ENCODE peak calls at places on chromosomes 5 and 9, in seven cellular contexts. S, N, O, L, A, Z and Y are unnamed samples.

GRCh38 chr5:82100303-82101077 is 128.7 kb downstream of the ATG10 start:
- DNase-seq in S (no peak), N (no peak), O (no peak), L (no peak), A (no peak), Z (no peak), Y (no peak)

GRCh38 chr5:154477382-154478223 is 424 bp downstream of the HAND1 start:
- DNase-seq in S (no peak), N (peak; percentile 77), O (no peak), L (no peak), A (no peak), Z (no peak), Y (no peak)

GRCh38 chr9:94139672-94140417 is 55.6 kb downstream of the PTPDC1 start:
- DNase-seq in S (peak; percentile 82), N (no peak), O (peak; percentile 88), L (peak; percentile 74), A (peak; percentile 52), Z (peak; percentile 94), Y (peak; percentile 93)

GRCh38 chr9:98365227-98365669 is 109.8 kb upstream of the TBC1D2 start:
- DNase-seq in S (no peak), N (peak; percentile 25), O (no peak), L (no peak), A (no peak), Z (no peak), Y (no peak)

GRCh38 chr5:79503794-79504495 is 10.0 kb downstream of the HOMER1 start:
- DNase-seq in S (no peak), N (no peak), O (no peak), L (no peak), A (no peak), Z (no peak), Y (no peak)

GRCh38 chr5:136350339-136350738 is 15.0 kb downstream of the TRPC7 start:
- DNase-seq in S (no peak), N (no peak), O (no peak), L (no peak), A (no peak), Z (no peak), Y (no peak)

GRCh38 chr9:12846035-12846434 is 71.2 kb downstream of the LURAP1L start:
- DNase-seq in S (no peak), N (no peak), O (no peak), L (no peak), A (no peak), Z (no peak), Y (no peak)

GRCh38 chr5:111198281-111198948 is 25.8 kb upstream of the CAMK4 start:
- DNase-seq in S (no peak), N (no peak), O (no peak), L (no peak), A (no peak), Z (no peak), Y (no peak)

GRCh38 chr5:82225525-82226172 is 52.5 kb downstream of the RPS23 start:
- DNase-seq in S (peak; percentile 56), N (peak; percentile 72), O (peak; percentile 47), L (peak; percentile 17), A (peak; percentile 49), Z (peak; percentile 35), Y (peak; percentile 63)

GRCh38 chr5:40150896-40151295 is 528.8 kb upstream of the PTGER4 start:
- DNase-seq in S (no peak), N (no peak), O (no peak), L (no peak), A (no peak), Z (no peak), Y (no peak)

GRCh38 chr5:68074048-68074632 is 141.4 kb upstream of the PIK3R1 start:
- DNase-seq in S (peak; percentile 58), N (no peak), O (no peak), L (no peak), A (no peak), Z (no peak), Y (no peak)

GRCh38 chr9:35423499-35423898 is 66.4 kb upstream of the RUSC2 start:
- DNase-seq in S (no peak), N (no peak), O (no peak), L (no peak), A (no peak), Z (no peak), Y (no peak)

DNA sequence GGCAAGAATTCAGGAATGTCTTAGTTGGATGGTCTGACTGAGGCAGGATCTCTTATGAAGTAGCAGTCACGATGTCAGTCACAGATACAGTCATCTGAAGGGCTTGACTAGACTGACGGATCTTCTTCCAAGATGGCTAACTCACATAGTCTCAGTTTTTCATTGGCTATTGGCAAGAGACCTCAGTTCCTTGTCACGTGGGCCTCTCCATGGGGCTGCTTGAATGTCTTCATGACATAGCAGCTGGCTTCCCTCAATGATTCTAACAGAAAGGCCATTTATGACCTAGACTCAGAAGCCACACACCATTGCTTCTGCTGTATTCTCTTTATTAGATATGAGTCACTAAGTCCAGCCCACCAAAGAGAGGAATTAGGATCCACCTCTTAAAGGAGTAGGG is 4.7 kb downstream of the APC start:
- DNase-seq in S (no peak), N (no peak), O (no peak), L (no peak), A (no peak), Z (no peak), Y (no peak)
- TF ChIP-seq CTCF in S (no peak), N (no peak), O (no peak), L (no peak), A (no peak), Z (no peak), Y (no peak)

GRCh38 chr9:81596671-81597426 is 92.5 kb downstream of the TLE1 start:
- DNase-seq in S (no peak), N (no peak), O (no peak), L (no peak), A (no peak), Z (no peak), Y (no peak)

GRCh38 chr9:81592890-81593271 is 96.5 kb downstream of the TLE1 start:
- DNase-seq in S (no peak), N (no peak), O (peak; percentile 53), L (peak; percentile 60), A (peak; percentile 60), Z (no peak), Y (peak; percentile 76)

GRCh38 chr9:81597749-81598497 is 91.4 kb downstream of the TLE1 start:
- DNase-seq in S (no peak), N (no peak), O (peak; percentile 47), L (no peak), A (no peak), Z (no peak), Y (no peak)

GRCh38 chr9:81594415-81594814 is 94.9 kb downstream of the TLE1 start:
- DNase-seq in S (no peak), N (no peak), O (no peak), L (no peak), A (no peak), Z (no peak), Y (no peak)

DNA sequence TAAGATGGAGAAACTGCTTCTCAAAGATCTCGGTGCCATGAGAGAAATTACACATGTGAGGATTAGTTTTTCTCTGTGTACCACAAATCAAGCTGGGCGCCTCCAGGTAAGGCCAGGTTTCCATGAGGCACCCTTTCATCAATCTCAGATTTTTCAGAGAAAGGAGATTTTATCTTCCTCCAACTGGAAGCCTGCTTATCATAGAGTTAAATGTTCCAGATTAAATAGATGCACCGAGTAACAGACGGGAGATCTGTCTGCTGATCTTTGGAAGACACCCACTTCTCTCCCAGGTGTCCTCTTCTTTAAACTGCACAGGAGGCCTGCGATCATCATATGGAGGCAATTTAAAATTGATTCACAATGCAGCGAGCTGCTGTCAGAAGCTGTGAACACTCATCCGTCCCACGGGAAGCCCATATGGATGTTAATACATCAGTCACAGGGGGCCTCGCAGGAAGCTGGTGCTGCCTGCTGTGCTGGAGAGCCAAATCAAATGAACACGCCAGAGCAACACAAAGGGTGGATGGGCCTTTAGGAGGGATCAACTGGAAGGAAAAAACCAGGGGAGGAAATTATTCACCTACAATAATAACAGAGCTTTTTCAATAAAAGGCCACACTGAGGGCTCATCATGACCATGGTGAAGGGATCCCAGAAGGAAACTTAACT is 93.3 kb downstream of the TLE1 start:
- DNase-seq in S (no peak), N (peak; percentile 55), O (no peak), L (no peak), A (no peak), Z (no peak), Y (no peak)
- H3K4me1 ChIP-seq in S (peaks cover 62% of the 10 kb centered on the region), N (peaks cover 25% of the 10 kb centered on the region), O (peaks cover 55% of the 10 kb centered on the region), L (peaks cover 45% of the 10 kb centered on the region), A (peaks cover 16% of the 10 kb centered on the region), Z (peaks cover 1% of the 10 kb centered on the region), Y (peaks cover 31% of the 10 kb centered on the region)

GRCh38 chr5:126490167-126490937 is 67.1 kb downstream of the GRAMD2B start:
- DNase-seq in S (no peak), N (peak; percentile 79), O (no peak), L (no peak), A (no peak), Z (peak; percentile 44), Y (no peak)
- TF ChIP-seq CTCF in S (no peak), N (peak; percentile 22), O (no peak), L (no peak), A (no peak), Z (no peak), Y (no peak)

DNA sequence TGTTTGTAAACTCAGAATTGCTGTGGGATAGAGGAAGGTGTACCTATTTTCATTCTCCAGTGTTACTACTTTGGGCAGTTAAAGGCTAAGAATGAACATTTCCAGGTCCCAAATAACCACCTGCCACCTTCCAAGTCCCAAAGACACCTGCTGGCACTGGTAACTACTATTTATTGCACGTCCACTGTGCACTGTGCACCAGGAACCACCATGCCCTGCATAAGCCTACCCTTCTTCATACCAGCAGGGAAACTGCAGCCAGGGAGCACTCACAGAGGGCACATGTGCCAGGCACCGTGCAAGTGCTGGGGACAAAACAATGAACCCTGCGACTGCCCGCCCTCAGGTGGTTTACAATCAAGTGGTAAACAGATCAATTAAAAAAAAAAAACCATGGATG is 34.9 kb downstream of the RAPGEF1 start:
- DNase-seq in S (no peak), N (no peak), O (no peak), L (no peak), A (no peak), Z (no peak), Y (no peak)
- H3K4me1 ChIP-seq in S (peaks cover 96% of the 10 kb centered on the region), N (peaks cover 17% of the 10 kb centered on the region), O (peaks cover 80% of the 10 kb centered on the region), L (peaks cover 23% of the 10 kb centered on the region), A (peaks cover 57% of the 10 kb centered on the region), Z (no peaks in the 10 kb centered on the region), Y (peaks cover 70% of the 10 kb centered on the region)

GRCh38 chr9:90958328-90958727 is 156.7 kb downstream of the SYK start:
- DNase-seq in S (no peak), N (no peak), O (no peak), L (no peak), A (no peak), Z (no peak), Y (no peak)

GRCh38 chr9:90953200-90953599 is 151.6 kb downstream of the SYK start:
- DNase-seq in S (no peak), N (no peak), O (no peak), L (no peak), A (no peak), Z (no peak), Y (no peak)

GRCh38 chr9:90950600-90950999 is 149.0 kb downstream of the SYK start:
- DNase-seq in S (no peak), N (no peak), O (no peak), L (no peak), A (no peak), Z (no peak), Y (no peak)

GRCh38 chr9:90956026-90956810 is 154.6 kb downstream of the SYK start:
- DNase-seq in S (no peak), N (no peak), O (no peak), L (no peak), A (no peak), Z (no peak), Y (no peak)

GRCh38 chr9:90953805-90954204 is 152.2 kb downstream of the SYK start:
- DNase-seq in S (no peak), N (no peak), O (no peak), L (no peak), A (no peak), Z (no peak), Y (no peak)
- TF ChIP-seq CTCF in S (no peak), N (no peak), O (no peak), L (no peak), A (no peak), Z (no peak), Y (no peak)